ENCODE peak calls at places on chromosomes 4 and X, in nine cellular contexts. One of them, this sample, is unnamed.

GRCh38 chr4:54225671-54226398 is 3.3 kb upstream of the PDGFRA start:
- DNase-seq in esophagus squamous epithelium: no peak
- DNase-seq in psoas muscle: no peak
- DNase-seq in breast epithelium: no peak
- DNase-seq in fibroblast of lung: peak; percentile 34
- DNase-seq in BE2C: no peak
- DNase-seq in tibial nerve: no peak
- DNase-seq in HCT116: no peak
- DNase-seq in adrenal gland: no peak
- DNase-seq in this sample: no peak

GRCh38 chr4:74230902-74231499 is 73.1 kb downstream of the MTHFD2L start:
- DNase-seq in esophagus squamous epithelium: no peak
- DNase-seq in psoas muscle: peak; percentile 28
- DNase-seq in breast epithelium: no peak
- DNase-seq in fibroblast of lung: peak; percentile 43
- DNase-seq in BE2C: no peak
- DNase-seq in tibial nerve: no peak
- DNase-seq in HCT116: no peak
- DNase-seq in adrenal gland: no peak
- DNase-seq in this sample: no peak

GRCh38 chrX:1385824-1386223 is 6.1 kb downstream of the SLC25A6 start:
- DNase-seq in esophagus squamous epithelium: no peak
- DNase-seq in psoas muscle: no peak
- DNase-seq in breast epithelium: no peak
- DNase-seq in fibroblast of lung: no peak
- DNase-seq in BE2C: no peak
- DNase-seq in tibial nerve: no peak
- DNase-seq in HCT116: no peak
- DNase-seq in adrenal gland: no peak
- DNase-seq in this sample: no peak

GRCh38 chr4:65508169-65508568 is 162.1 kb downstream of the EPHA5 start:
- DNase-seq in esophagus squamous epithelium: no peak
- DNase-seq in psoas muscle: no peak
- DNase-seq in breast epithelium: no peak
- DNase-seq in fibroblast of lung: peak; percentile 4
- DNase-seq in BE2C: no peak
- DNase-seq in tibial nerve: no peak
- DNase-seq in HCT116: no peak
- DNase-seq in adrenal gland: no peak
- DNase-seq in this sample: no peak

GRCh38 chrX:27619459-27619858 is 29.3 kb downstream of the DCAF8L2 start:
- DNase-seq in esophagus squamous epithelium: no peak
- DNase-seq in psoas muscle: no peak
- DNase-seq in breast epithelium: no peak
- DNase-seq in fibroblast of lung: no peak
- DNase-seq in BE2C: no peak
- DNase-seq in tibial nerve: no peak
- DNase-seq in HCT116: no peak
- DNase-seq in adrenal gland: no peak
- DNase-seq in this sample: no peak

GRCh38 chr4:78560296-78560963 is 8.9 kb downstream of the ANXA3 start:
- DNase-seq in esophagus squamous epithelium: no peak
- DNase-seq in psoas muscle: no peak
- DNase-seq in breast epithelium: no peak
- DNase-seq in fibroblast of lung: peak; percentile 71
- DNase-seq in BE2C: no peak
- DNase-seq in tibial nerve: no peak
- DNase-seq in HCT116: peak; percentile 88
- DNase-seq in adrenal gland: no peak
- DNase-seq in this sample: no peak

GRCh38 chr4:150402968-150403367 is 179.0 kb upstream of the MAB21L2 start:
- DNase-seq in esophagus squamous epithelium: no peak
- DNase-seq in psoas muscle: peak; percentile 15
- DNase-seq in breast epithelium: no peak
- DNase-seq in fibroblast of lung: peak; percentile 3
- DNase-seq in BE2C: peak; percentile 96
- DNase-seq in tibial nerve: no peak
- DNase-seq in HCT116: no peak
- DNase-seq in adrenal gland: peak; percentile 47
- DNase-seq in this sample: no peak

GRCh38 chr4:136342666-136343065 is 1189.6 kb downstream of the PCDH18 start:
- DNase-seq in esophagus squamous epithelium: no peak
- DNase-seq in psoas muscle: no peak
- DNase-seq in breast epithelium: no peak
- DNase-seq in fibroblast of lung: peak; percentile 12
- DNase-seq in BE2C: no peak
- DNase-seq in tibial nerve: no peak
- DNase-seq in HCT116: no peak
- DNase-seq in adrenal gland: no peak
- DNase-seq in this sample: no peak

GRCh38 chr4:11475871-11476270 is 47.2 kb upstream of the HS3ST1 start:
- DNase-seq in esophagus squamous epithelium: no peak
- DNase-seq in psoas muscle: no peak
- DNase-seq in breast epithelium: no peak
- DNase-seq in fibroblast of lung: no peak
- DNase-seq in BE2C: no peak
- DNase-seq in tibial nerve: no peak
- DNase-seq in HCT116: no peak
- DNase-seq in adrenal gland: no peak
- DNase-seq in this sample: no peak

DNA sequence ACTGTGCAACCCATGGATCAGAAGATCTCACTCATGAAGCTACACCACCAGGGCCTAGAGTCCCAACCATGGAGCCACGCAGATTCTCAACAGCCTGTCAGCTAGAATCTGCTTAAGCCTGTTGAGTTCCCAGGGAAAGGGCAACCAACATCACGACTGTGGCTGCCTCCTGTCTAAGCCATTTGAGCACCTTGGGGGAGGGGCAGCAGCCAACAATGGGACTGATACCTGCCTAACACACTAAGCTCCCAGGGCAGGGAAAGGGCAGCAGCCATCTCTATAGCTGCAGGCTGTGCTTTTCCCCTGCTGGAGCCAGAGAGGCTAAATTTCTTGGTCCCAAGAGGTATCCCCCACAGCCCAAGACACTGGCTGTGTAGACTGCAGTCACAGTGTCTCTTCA is 96.5 kb upstream of the TCEAL2 start:
- DNase-seq in esophagus squamous epithelium: no peak
- DNase-seq in psoas muscle: no peak
- DNase-seq in breast epithelium: no peak
- DNase-seq in fibroblast of lung: no peak
- DNase-seq in BE2C: no peak
- DNase-seq in tibial nerve: no peak
- DNase-seq in HCT116: no peak
- DNase-seq in adrenal gland: no peak
- DNase-seq in this sample: no peak
- H3K9me3 ChIP-seq in esophagus squamous epithelium: peaks cover 9% of the 10 kb centered on the region
- H3K9me3 ChIP-seq in psoas muscle: peaks cover 15% of the 10 kb centered on the region
- H3K9me3 ChIP-seq in breast epithelium: peaks cover 50% of the 10 kb centered on the region
- H3K9me3 ChIP-seq in fibroblast of lung: no peaks in the 10 kb centered on the region
- H3K9me3 ChIP-seq in BE2C: no peaks in the 10 kb centered on the region
- H3K9me3 ChIP-seq in tibial nerve: peaks cover 7% of the 10 kb centered on the region
- H3K9me3 ChIP-seq in HCT116: no peaks in the 10 kb centered on the region
- H3K9me3 ChIP-seq in adrenal gland: no peaks in the 10 kb centered on the region
- H3K9me3 ChIP-seq in this sample: no peaks in the 10 kb centered on the region

GRCh38 chrX:119659522-119659921 is 33.4 kb downstream of the SEPTIN6 start:
- DNase-seq in esophagus squamous epithelium: no peak
- DNase-seq in psoas muscle: no peak
- DNase-seq in breast epithelium: no peak
- DNase-seq in fibroblast of lung: no peak
- DNase-seq in BE2C: no peak
- DNase-seq in tibial nerve: no peak
- DNase-seq in HCT116: no peak
- DNase-seq in adrenal gland: no peak
- DNase-seq in this sample: no peak

GRCh38 chrX:119654112-119654531 is 38.8 kb downstream of the SEPTIN6 start:
- DNase-seq in esophagus squamous epithelium: no peak
- DNase-seq in psoas muscle: peak; percentile 39
- DNase-seq in breast epithelium: peak; percentile 17
- DNase-seq in fibroblast of lung: peak; percentile 68
- DNase-seq in BE2C: no peak
- DNase-seq in tibial nerve: peak; percentile 53
- DNase-seq in HCT116: no peak
- DNase-seq in adrenal gland: peak; percentile 44
- DNase-seq in this sample: peak; percentile 7

GRCh38 chrX:119655125-119655524 is 37.8 kb downstream of the SEPTIN6 start:
- DNase-seq in esophagus squamous epithelium: no peak
- DNase-seq in psoas muscle: peak; percentile 29
- DNase-seq in breast epithelium: no peak
- DNase-seq in fibroblast of lung: peak; percentile 63
- DNase-seq in BE2C: peak; percentile 67
- DNase-seq in tibial nerve: no peak
- DNase-seq in HCT116: no peak
- DNase-seq in adrenal gland: peak; percentile 52
- DNase-seq in this sample: no peak
- H3K36me3 ChIP-seq in esophagus squamous epithelium: peaks cover 9% of the 10 kb centered on the region
- H3K36me3 ChIP-seq in psoas muscle: no peaks in the 10 kb centered on the region
- H3K36me3 ChIP-seq in breast epithelium: no peaks in the 10 kb centered on the region
- H3K36me3 ChIP-seq in fibroblast of lung: no peaks in the 10 kb centered on the region
- H3K36me3 ChIP-seq in BE2C: peaks cover 43% of the 10 kb centered on the region
- H3K36me3 ChIP-seq in tibial nerve: no peaks in the 10 kb centered on the region
- H3K36me3 ChIP-seq in HCT116: no peaks in the 10 kb centered on the region
- H3K36me3 ChIP-seq in adrenal gland: no peaks in the 10 kb centered on the region
- H3K36me3 ChIP-seq in this sample: no peaks in the 10 kb centered on the region

GRCh38 chr4:143473334-143474126 is 40.0 kb upstream of the SMARCA5 start:
- DNase-seq in esophagus squamous epithelium: no peak
- DNase-seq in psoas muscle: no peak
- DNase-seq in breast epithelium: no peak
- DNase-seq in fibroblast of lung: no peak
- DNase-seq in BE2C: no peak
- DNase-seq in tibial nerve: no peak
- DNase-seq in HCT116: no peak
- DNase-seq in adrenal gland: no peak
- DNase-seq in this sample: no peak
- TF ChIP-seq CTCF in esophagus squamous epithelium: no peak
- TF ChIP-seq CTCF in psoas muscle: no peak
- TF ChIP-seq CTCF in breast epithelium: no peak
- TF ChIP-seq CTCF in fibroblast of lung: no peak
- TF ChIP-seq CTCF in BE2C: no peak
- TF ChIP-seq CTCF in tibial nerve: no peak
- TF ChIP-seq CTCF in HCT116: no peak
- TF ChIP-seq CTCF in adrenal gland: no peak
- TF ChIP-seq CTCF in this sample: no peak

GRCh38 chr4:118047043-118047442 is 12.8 kb downstream of the NDST3 start:
- DNase-seq in esophagus squamous epithelium: no peak
- DNase-seq in psoas muscle: no peak
- DNase-seq in breast epithelium: no peak
- DNase-seq in fibroblast of lung: no peak
- DNase-seq in BE2C: no peak
- DNase-seq in tibial nerve: no peak
- DNase-seq in HCT116: no peak
- DNase-seq in adrenal gland: no peak
- DNase-seq in this sample: no peak
- H3K9me3 ChIP-seq in esophagus squamous epithelium: peaks cover 6% of the 10 kb centered on the region
- H3K9me3 ChIP-seq in psoas muscle: peaks cover 5% of the 10 kb centered on the region
- H3K9me3 ChIP-seq in breast epithelium: peaks cover 9% of the 10 kb centered on the region
- H3K9me3 ChIP-seq in fibroblast of lung: no peaks in the 10 kb centered on the region
- H3K9me3 ChIP-seq in BE2C: no peaks in the 10 kb centered on the region
- H3K9me3 ChIP-seq in tibial nerve: peaks cover 63% of the 10 kb centered on the region
- H3K9me3 ChIP-seq in HCT116: no peaks in the 10 kb centered on the region
- H3K9me3 ChIP-seq in adrenal gland: no peaks in the 10 kb centered on the region
- H3K9me3 ChIP-seq in this sample: no peaks in the 10 kb centered on the region

DNA sequence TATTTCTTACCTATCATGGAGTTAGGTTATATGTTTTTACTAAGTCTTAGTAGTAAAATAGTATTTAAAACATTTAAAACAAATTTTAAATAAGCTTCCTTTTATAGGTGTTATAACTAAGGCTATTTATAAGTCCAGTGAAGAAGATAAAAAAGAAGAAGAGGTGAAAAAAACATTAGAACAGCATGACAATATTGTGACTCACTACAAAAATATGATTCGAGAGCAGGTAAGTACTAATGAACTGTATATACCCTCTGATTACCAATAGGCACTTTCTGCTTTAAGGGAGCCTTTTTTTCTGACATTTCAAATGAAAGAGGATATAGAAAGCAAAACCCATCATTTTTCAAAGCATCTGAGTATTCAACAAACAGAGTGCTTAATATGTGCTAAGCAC is 76.6 kb downstream of the USO1 start:
- DNase-seq in esophagus squamous epithelium: no peak
- DNase-seq in psoas muscle: no peak
- DNase-seq in breast epithelium: no peak
- DNase-seq in fibroblast of lung: no peak
- DNase-seq in BE2C: no peak
- DNase-seq in tibial nerve: no peak
- DNase-seq in HCT116: no peak
- DNase-seq in adrenal gland: no peak
- DNase-seq in this sample: no peak
- H3K36me3 ChIP-seq in esophagus squamous epithelium: peaks cover 77% of the 10 kb centered on the region
- H3K36me3 ChIP-seq in psoas muscle: no peaks in the 10 kb centered on the region
- H3K36me3 ChIP-seq in breast epithelium: no peaks in the 10 kb centered on the region
- H3K36me3 ChIP-seq in fibroblast of lung: peaks cover 2% of the 10 kb centered on the region
- H3K36me3 ChIP-seq in BE2C: peaks cover 11% of the 10 kb centered on the region
- H3K36me3 ChIP-seq in tibial nerve: no peaks in the 10 kb centered on the region
- H3K36me3 ChIP-seq in HCT116: peaks cover 31% of the 10 kb centered on the region
- H3K36me3 ChIP-seq in adrenal gland: no peaks in the 10 kb centered on the region
- H3K36me3 ChIP-seq in this sample: no peaks in the 10 kb centered on the region

GRCh38 chrX:142084611-142085010 is 120.5 kb downstream of the MAGEC2 start:
- DNase-seq in esophagus squamous epithelium: no peak
- DNase-seq in psoas muscle: no peak
- DNase-seq in breast epithelium: no peak
- DNase-seq in fibroblast of lung: peak; percentile 22
- DNase-seq in BE2C: no peak
- DNase-seq in tibial nerve: no peak
- DNase-seq in HCT116: no peak
- DNase-seq in adrenal gland: no peak
- DNase-seq in this sample: no peak

GRCh38 chrX:142089193-142089592 is 115.9 kb downstream of the MAGEC2 start:
- DNase-seq in esophagus squamous epithelium: no peak
- DNase-seq in psoas muscle: no peak
- DNase-seq in breast epithelium: no peak
- DNase-seq in fibroblast of lung: peak; percentile 48
- DNase-seq in BE2C: no peak
- DNase-seq in tibial nerve: no peak
- DNase-seq in HCT116: no peak
- DNase-seq in adrenal gland: no peak
- DNase-seq in this sample: no peak
- TF ChIP-seq CTCF in esophagus squamous epithelium: no peak
- TF ChIP-seq CTCF in psoas muscle: no peak
- TF ChIP-seq CTCF in breast epithelium: no peak
- TF ChIP-seq CTCF in fibroblast of lung: peak; percentile 57
- TF ChIP-seq CTCF in BE2C: no peak
- TF ChIP-seq CTCF in tibial nerve: no peak
- TF ChIP-seq CTCF in HCT116: peak; percentile 10
- TF ChIP-seq CTCF in adrenal gland: peak; percentile 49
- TF ChIP-seq CTCF in this sample: peak; percentile 3